ENCODE peak calls at places on chromosome 17, in six cellular contexts. K, D, T, X, S and O are unnamed samples.
A peak's percentile ranks its signal among the peaks of the same experiment; 100 is the strongest.

GRCh38 chr17:15258113-15258512 is 7.0 kb downstream of the PMP22 start:
- DNase-seq in X (no peak), S (no peak), D (no peak), T (no peak), K (no peak), O (no peak)

GRCh38 chr17:83182620-83183063 is 103.2 kb downstream of the METRNL start:
- DNase-seq in K (no peak), S (no peak), T (no peak), X (no peak), D (no peak), O (no peak)

GRCh38 chr17:42937712-42938596 is 26.3 kb downstream of the AARSD1 start:
- DNase-seq in X (peak; percentile 3), T (peak; percentile 7), K (peak; percentile 71), D (no peak), S (peak; percentile 50), O (no peak)

GRCh38 chr17:79340286-79340685 is 265.7 kb downstream of the ENGASE start:
- DNase-seq in X (no peak), D (peak; percentile 40), S (no peak), K (no peak), T (no peak), O (peak; percentile 44)

GRCh38 chr17:30234296-30234695 is 1.2 kb downstream of the SLC6A4 start:
- DNase-seq in S (no peak), D (no peak), X (no peak), T (no peak), K (no peak), O (no peak)

GRCh38 chr17:30234954-30235353 is 543 bp downstream of the SLC6A4 start:
- DNase-seq in T (no peak), D (no peak), X (no peak), S (no peak), K (no peak), O (peak; percentile 31)

GRCh38 chr17:78973792-78974520 is 5.8 kb downstream of the LGALS3BP start:
- DNase-seq in X (no peak), T (no peak), K (no peak), S (no peak), D (no peak), O (no peak)

GRCh38 chr17:79677646-79678045 is 53.1 kb upstream of the ENPP7 start:
- DNase-seq in T (no peak), K (no peak), S (no peak), D (no peak), X (no peak), O (no peak)